ENCODE peak calls at places on chromosomes 7 and 10, in seven cellular contexts. D, E, Z, Q, W, G and T are unnamed samples. For H3K4me1, the result is how much of the 10 kb centered on the place peaks cover.

GRCh38 chr7:151025924-151026671 is 1.8 kb upstream of the ATG9B start:
- DNase-seq in D (no peak), Z (no peak), E (peak), Q (no peak), G (no peak), W (no peak), T (no peak)

GRCh38 chr7:32222251-32222900 is 152.2 kb upstream of the PDE1C start:
- DNase-seq in E (no peak), W (no peak), Z (no peak), D (no peak), G (no peak), Q (no peak), T (no peak)

GRCh38 chr10:7351905-7352304 is 58.9 kb downstream of the SFMBT2 start:
- DNase-seq in W (no peak), E (peak), G (no peak), Q (no peak), D (no peak), Z (no peak), T (no peak)

GRCh38 chr10:34792881-34793280 is 22.2 kb downstream of the PARD3 start:
- DNase-seq in D (no peak), G (no peak), W (no peak), Z (no peak), Q (no peak), E (no peak), T (no peak)

GRCh38 chr7:120731276-120731675 is 126.7 kb downstream of the TSPAN12 start:
- DNase-seq in D (no peak), Z (no peak), E (no peak), G (no peak), Q (no peak), W (no peak), T (no peak)

GRCh38 chr7:142196066-142196840 is 61.6 kb downstream of the PRSS58 start:
- DNase-seq in Z (no peak), G (no peak), E (no peak), W (no peak), D (no peak), Q (no peak), T (no peak)

GRCh38 chr7:150951181-150951520 is 27.0 kb downstream of the KCNH2 start:
- DNase-seq in G (no peak), E (no peak), W (no peak), D (no peak), Q (peak), Z (no peak), T (no peak)

GRCh38 chr10:49091450-49092210 is 23.7 kb downstream of the VSTM4 start:
- DNase-seq in Q (no peak), G (no peak), D (no peak), Z (no peak), W (no peak), E (no peak), T (no peak)

GRCh38 chr10:92627845-92628480 is 35.0 kb downstream of the KIF11 start:
- DNase-seq in W (no peak), Z (no peak), D (no peak), E (no peak), G (no peak), Q (no peak), T (no peak)

GRCh38 chr7:2880882-2881281 is 36.8 kb upstream of the GNA12 start:
- DNase-seq in E (no peak), G (no peak), W (no peak), D (no peak), Q (no peak), Z (no peak), T (no peak)

GRCh38 chr10:100886099-100886498 is 26.7 kb upstream of the SLF2 start:
- DNase-seq in G (no peak), Z (no peak), D (no peak), W (no peak), Q (no peak), E (no peak), T (no peak)

GRCh38 chr7:152097330-152097729 is 71.9 kb downstream of the GALNT11 start:
- DNase-seq in G (no peak), Z (no peak), E (no peak), Q (no peak), D (no peak), W (no peak), T (no peak)

GRCh38 chr10:89213191-89213808 is 6.2 kb upstream of the CH25H start:
- DNase-seq in Z (no peak), E (peak), Q (no peak), W (no peak), G (no peak), D (no peak), T (no peak)

GRCh38 chr7:105715528-105715927 is 134.2 kb upstream of the EFCAB10 start:
- DNase-seq in D (no peak), Q (no peak), G (no peak), W (no peak), Z (no peak), E (no peak), T (no peak)

GRCh38 chr7:140200102-140200989 is 23.6 kb upstream of the KDM7A start:
- DNase-seq in W (peak), D (no peak), Z (no peak), E (peak), Q (peak), G (peak), T (no peak)

GRCh38 chr7:136134503-136134902 is 157.3 kb upstream of the MTPN start:
- DNase-seq in Z (no peak), Q (no peak), G (no peak), D (no peak), W (no peak), E (peak), T (no peak)

GRCh38 chr10:45581497-45582385 is 90.8 kb downstream of the ZFAND4 start:
- DNase-seq in E (peak), Z (no peak), W (no peak), D (no peak), Q (no peak), G (no peak), T (no peak)

GRCh38 chr7:114901771-114902170 is 20.1 kb upstream of the MDFIC start:
- DNase-seq in Z (no peak), G (no peak), W (no peak), D (no peak), E (peak), Q (no peak), T (no peak)

GRCh38 chr7:86818903-86819302 is 175.2 kb downstream of the GRM3 start:
- DNase-seq in E (no peak), G (no peak), Z (no peak), W (no peak), Q (no peak), D (no peak), T (no peak)

GRCh38 chr7:47489624-47490023 is 92.3 kb downstream of the TNS3 start:
- DNase-seq in Q (no peak), W (no peak), Z (no peak), E (no peak), G (no peak), D (no peak), T (no peak)

GRCh38 chr7:143454091-143454729 is 11.0 kb downstream of the TAS2R60 start:
- DNase-seq in D (no peak), G (no peak), Q (no peak), Z (no peak), E (no peak), W (no peak), T (no peak)

GRCh38 chr7:16083931-16084330 is 337.4 kb downstream of the CRPPA start:
- DNase-seq in G (no peak), Z (no peak), Q (no peak), W (no peak), E (peak), D (no peak), T (no peak)

GRCh38 chr10:9427208-9427607 is 1372.7 kb downstream of the GATA3 start:
- DNase-seq in D (no peak), Q (no peak), G (no peak), Z (no peak), E (no peak), W (no peak), T (no peak)

GRCh38 chr7:106736508-106737201 is 75.7 kb upstream of the CCDC71L start:
- DNase-seq in D (no peak), W (no peak), E (peak), Q (no peak), Z (no peak), G (peak), T (no peak)

GRCh38 chr7:38318803-38319416 is 45.5 kb upstream of the TARP start:
- DNase-seq in Z (peak), Q (no peak), E (peak), G (no peak), D (no peak), W (no peak), T (peak)

GRCh38 chr10:63197304-63198092 is 64.4 kb downstream of the NRBF2 start:
- DNase-seq in D (no peak), Q (no peak), E (peak), Z (no peak), G (no peak), W (no peak), T (no peak)

GRCh38 chr7:158001621-158002320 is 585.9 kb downstream of the PTPRN2 start:
- DNase-seq in Z (no peak), D (no peak), E (no peak), G (peak), W (no peak), Q (no peak), T (no peak)

GRCh38 chr10:110967009-110967630 is 47.7 kb downstream of the SHOC2 start:
- DNase-seq in G (no peak), E (peak), Z (no peak), W (no peak), D (no peak), Q (no peak), T (no peak)

GRCh38 chr7:77687747-77688144 is 8.5 kb upstream of the RSBN1L start:
- DNase-seq in E (no peak), Z (no peak), W (no peak), D (no peak), G (no peak), Q (no peak), T (no peak)

GRCh38 chr7:106022193-106022821 is 59.2 kb downstream of the CDHR3 start:
- DNase-seq in G (no peak), Z (no peak), E (no peak), D (no peak), Q (no peak), W (no peak), T (no peak)

GRCh38 chr10:27654284-27654683 is 91.3 kb downstream of the MKX start:
- DNase-seq in D (no peak), Z (no peak), W (no peak), Q (no peak), G (no peak), E (no peak), T (no peak)

GRCh38 chr10:28587970-28588290 is 55.0 kb downstream of the WAC start:
- DNase-seq in Z (no peak), W (no peak), D (no peak), G (peak), Q (no peak), E (peak), T (no peak)

GRCh38 chr7:18689535-18689934 is 194.0 kb downstream of the HDAC9 start:
- DNase-seq in W (no peak), E (no peak), Q (no peak), D (no peak), Z (no peak), G (no peak), T (no peak)

GRCh38 chr7:95425694-95426093 is 9.1 kb downstream of the PON2 start:
- DNase-seq in W (no peak), Q (no peak), Z (no peak), G (no peak), E (no peak), D (no peak), T (no peak)

GRCh38 chr7:114986805-114987204 is 64.9 kb downstream of the MDFIC start:
- DNase-seq in Q (no peak), Z (no peak), W (no peak), E (peak), G (no peak), D (no peak), T (no peak)

GRCh38 chr7:20114463-20114862 is 102.7 kb downstream of the MACC1 start:
- DNase-seq in G (no peak), D (no peak), Q (no peak), Z (peak), E (no peak), W (no peak), T (no peak)

GRCh38 chr10:71280216-71280615 is 38.8 kb upstream of the SLC29A3 start:
- DNase-seq in W (no peak), D (no peak), G (no peak), E (no peak), Z (no peak), Q (no peak), T (no peak)

GRCh38 chr7:138727336-138728099 is 26.4 kb upstream of the SVOPL start:
- DNase-seq in E (no peak), Z (no peak), D (no peak), W (no peak), G (no peak), Q (no peak), T (no peak)

GRCh38 chr10:450463-450862 is 239.0 kb downstream of the DIP2C start:
- DNase-seq in W (no peak), E (no peak), G (no peak), D (no peak), Z (no peak), Q (no peak), T (no peak)
- H3K27ac ChIP-seq in W (no peak), E (no peak), G (no peak), D (no peak), Z (no peak), Q (no peak), T (no peak)

GRCh38 chr7:155804431-155804831 is 7.8 kb downstream of the SHH start:
- DNase-seq in Z (no peak), E (no peak), G (no peak), Q (no peak), W (no peak), D (peak), T (no peak)

GRCh38 chr7:155805826-155806095 is 6.5 kb downstream of the SHH start:
- DNase-seq in G (no peak), Q (no peak), W (no peak), E (no peak), D (no peak), Z (no peak), T (no peak)

GRCh38 chr7:155803418-155804376 is 8.6 kb downstream of the SHH start:
- DNase-seq in E (no peak), Z (no peak), D (no peak), Q (no peak), W (no peak), G (peak), T (no peak)

GRCh38 chr7:155806096-155806871 is 6.0 kb downstream of the SHH start:
- DNase-seq in D (peak), Z (no peak), Q (no peak), E (no peak), W (no peak), G (no peak), T (no peak)

DNA sequence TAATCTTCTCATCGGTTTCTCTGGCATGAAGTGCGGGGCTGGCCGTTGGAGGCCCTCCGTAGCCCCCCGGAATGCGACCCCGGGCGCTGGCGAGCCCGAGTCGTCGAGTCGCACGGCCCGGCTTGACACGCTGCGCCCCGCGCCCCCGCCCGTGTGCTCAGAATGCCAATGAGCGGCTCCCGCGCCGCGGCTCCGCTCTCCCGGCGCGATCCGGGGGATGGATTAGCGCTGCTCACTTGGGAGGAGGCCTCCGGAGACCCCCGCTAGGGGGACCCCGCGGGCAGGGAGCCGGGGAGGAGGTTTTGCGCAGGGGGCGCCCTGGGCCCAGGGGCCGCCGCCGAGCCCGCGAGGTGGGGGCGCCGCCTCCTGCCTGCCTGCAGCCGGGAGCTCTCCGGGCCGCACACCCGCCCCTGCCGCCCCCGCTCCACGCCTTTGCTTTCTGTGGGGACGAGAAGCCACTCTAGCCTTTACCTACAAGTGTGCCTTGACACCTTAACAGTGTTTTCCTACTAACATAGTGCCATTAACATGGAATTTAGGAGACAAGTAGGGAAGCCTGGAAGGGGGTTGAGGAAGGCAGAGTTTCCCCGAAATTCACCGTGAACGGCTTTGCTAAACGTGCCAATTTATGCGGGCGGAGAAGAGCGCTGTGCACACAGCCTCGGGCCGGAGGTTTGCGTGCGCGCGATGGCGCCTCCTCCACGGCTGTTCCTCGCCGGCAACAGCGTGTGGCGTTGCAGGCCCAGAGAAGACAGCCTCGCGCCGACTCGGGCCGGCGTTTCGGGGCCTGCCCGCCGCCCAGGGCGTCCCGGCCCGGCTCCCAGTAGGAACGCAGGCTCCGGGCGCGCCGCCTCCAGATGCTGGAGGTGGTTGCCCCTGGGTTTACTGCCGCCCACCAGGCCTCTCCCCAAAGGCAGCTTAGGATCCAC is 7.1 kb downstream of the SHH start:
- DNase-seq in Q (no peak), E (peak), Z (no peak), W (no peak), D (peak), G (peak), T (peak)
- H3K4me1 ChIP-seq in Q (under half), E (under half), Z (under half), W (half or more), D (under half), G (half or more), T (under half)

GRCh38 chr10:1037098-1037497 is 11.4 kb upstream of the IDI2 start:
- DNase-seq in D (no peak), E (no peak), Q (no peak), G (no peak), Z (no peak), W (no peak), T (no peak)
- H3K27ac ChIP-seq in D (no peak), E (no peak), Q (no peak), G (no peak), Z (no peak), W (no peak), T (no peak)

DNA sequence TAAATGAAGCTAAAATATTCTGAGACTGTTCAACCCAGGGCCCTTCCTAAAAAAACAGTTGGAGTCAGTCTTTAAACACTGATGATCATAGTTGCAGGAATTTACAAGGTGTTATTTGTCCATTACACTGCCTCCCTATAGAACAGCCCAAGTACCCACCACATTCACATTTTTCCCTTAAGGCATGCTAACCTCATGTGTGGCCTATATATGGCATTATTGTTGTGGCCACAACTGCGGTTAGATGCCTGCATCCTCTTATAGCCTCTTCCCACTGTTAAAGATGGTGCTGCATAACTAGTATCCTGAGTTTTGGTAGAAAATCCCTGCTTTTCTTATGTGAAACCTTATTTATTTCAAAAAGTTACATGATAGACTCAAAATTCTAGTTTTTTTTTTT is 287.9 kb upstream of the SEMA3A start:
- DNase-seq in D (no peak), G (no peak), W (no peak), Z (no peak), Q (no peak), E (no peak), T (no peak)
- H3K4me1 ChIP-seq in D (under half), G (under half), W (under half), Z (under half), Q (under half), E (under half), T (under half)

GRCh38 chr10:74486659-74487058 is 335.6 kb downstream of the ADK start:
- DNase-seq in Q (no peak), G (no peak), Z (no peak), D (no peak), W (no peak), E (no peak), T (no peak)

GRCh38 chr10:74491014-74491413 is 335.4 kb upstream of the KAT6B start:
- DNase-seq in E (no peak), G (no peak), Q (no peak), Z (no peak), D (no peak), W (no peak), T (no peak)

GRCh38 chr10:74485283-74485682 is 334.3 kb downstream of the ADK start:
- DNase-seq in E (no peak), Z (no peak), D (no peak), Q (no peak), W (no peak), G (no peak), T (no peak)

GRCh38 chr10:74490551-74490950 is 335.8 kb upstream of the KAT6B start:
- DNase-seq in Z (no peak), D (no peak), G (no peak), Q (no peak), W (no peak), E (no peak), T (no peak)

DNA sequence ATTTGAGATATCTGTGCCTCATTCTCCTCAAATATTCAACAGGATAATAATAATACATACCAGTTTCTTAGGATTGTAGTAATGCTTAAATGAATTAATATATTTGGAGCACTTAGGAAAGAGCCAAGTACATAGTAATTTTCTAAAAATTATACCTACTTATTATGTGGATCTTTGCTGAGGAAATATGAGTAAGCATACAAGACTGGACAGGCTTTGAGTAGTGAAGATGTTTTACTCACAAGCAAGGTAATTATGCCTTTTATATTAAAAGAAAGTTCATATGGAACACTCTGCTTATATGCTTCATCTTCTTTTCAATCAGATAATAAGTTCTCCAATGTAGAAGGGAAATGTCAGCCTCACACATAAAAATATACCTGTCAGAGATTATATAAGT is 337.5 kb upstream of the KAT6B start:
- DNase-seq in W (no peak), E (no peak), Q (no peak), Z (no peak), D (no peak), G (no peak), T (no peak)
- H3K27ac ChIP-seq in W (no peak), E (no peak), Q (no peak), Z (no peak), D (no peak), G (no peak), T (no peak)